ENCODE peak calls at places on chromosomes 13 and 19, in eight cellular contexts. One of them, this sample, is unnamed.

GRCh38 chr19:58516246-58516836 is 3.3 kb downstream of the ZBTB45 start:
- DNase-seq in IMR-90: no peak
- DNase-seq in A549: no peak
- DNase-seq in endothelial cell: no peak
- DNase-seq in breast epithelium: no peak
- DNase-seq in activated T-cell treated with anti-CD3 and anti-CD28 coated beads, Interleukin-2, amount 50 U/mL, for 1 hour: no peak
- DNase-seq in C1 segment of cervical spinal cord: no peak
- DNase-seq in hepatocyte: no peak
- DNase-seq in this sample: no peak

GRCh38 chr13:79593611-79594275 is 112.8 kb downstream of the NDFIP2 start:
- DNase-seq in IMR-90: peak; percentile 11
- DNase-seq in A549: no peak
- DNase-seq in endothelial cell: no peak
- DNase-seq in breast epithelium: no peak
- DNase-seq in activated T-cell treated with anti-CD3 and anti-CD28 coated beads, Interleukin-2, amount 50 U/mL, for 1 hour: no peak
- DNase-seq in C1 segment of cervical spinal cord: no peak
- DNase-seq in hepatocyte: no peak
- DNase-seq in this sample: no peak

GRCh38 chr13:32645854-32646253 is 59.6 kb downstream of the PDS5B start:
- DNase-seq in IMR-90: no peak
- DNase-seq in A549: no peak
- DNase-seq in endothelial cell: no peak
- DNase-seq in breast epithelium: no peak
- DNase-seq in activated T-cell treated with anti-CD3 and anti-CD28 coated beads, Interleukin-2, amount 50 U/mL, for 1 hour: no peak
- DNase-seq in C1 segment of cervical spinal cord: no peak
- DNase-seq in hepatocyte: no peak
- DNase-seq in this sample: no peak

GRCh38 chr13:47008318-47008717 is 111.5 kb upstream of the HTR2A start:
- DNase-seq in IMR-90: no peak
- DNase-seq in A549: no peak
- DNase-seq in endothelial cell: no peak
- DNase-seq in breast epithelium: no peak
- DNase-seq in activated T-cell treated with anti-CD3 and anti-CD28 coated beads, Interleukin-2, amount 50 U/mL, for 1 hour: no peak
- DNase-seq in C1 segment of cervical spinal cord: no peak
- DNase-seq in hepatocyte: no peak
- DNase-seq in this sample: no peak

GRCh38 chr19:1254081-1254527 is 5.7 kb downstream of the MIDN start:
- DNase-seq in IMR-90: no peak
- DNase-seq in A549: no peak
- DNase-seq in endothelial cell: no peak
- DNase-seq in breast epithelium: no peak
- DNase-seq in activated T-cell treated with anti-CD3 and anti-CD28 coated beads, Interleukin-2, amount 50 U/mL, for 1 hour: no peak
- DNase-seq in C1 segment of cervical spinal cord: no peak
- DNase-seq in hepatocyte: no peak
- DNase-seq in this sample: no peak

GRCh38 chr19:31444931-31445330 is 95.7 kb upstream of the TSHZ3 start:
- DNase-seq in IMR-90: no peak
- DNase-seq in A549: no peak
- DNase-seq in endothelial cell: no peak
- DNase-seq in breast epithelium: no peak
- DNase-seq in activated T-cell treated with anti-CD3 and anti-CD28 coated beads, Interleukin-2, amount 50 U/mL, for 1 hour: no peak
- DNase-seq in C1 segment of cervical spinal cord: no peak
- DNase-seq in hepatocyte: no peak
- DNase-seq in this sample: no peak

GRCh38 chr13:50026788-50027473 is 11.7 kb downstream of the KCNRG start:
- DNase-seq in IMR-90: no peak
- DNase-seq in A549: no peak
- DNase-seq in endothelial cell: no peak
- DNase-seq in breast epithelium: no peak
- DNase-seq in activated T-cell treated with anti-CD3 and anti-CD28 coated beads, Interleukin-2, amount 50 U/mL, for 1 hour: no peak
- DNase-seq in C1 segment of cervical spinal cord: no peak
- DNase-seq in hepatocyte: no peak
- DNase-seq in this sample: no peak

GRCh38 chr19:50896591-50897190 is 14.5 kb downstream of the KLK4 start:
- DNase-seq in IMR-90: peak; percentile 65
- DNase-seq in A549: no peak
- DNase-seq in endothelial cell: no peak
- DNase-seq in breast epithelium: no peak
- DNase-seq in activated T-cell treated with anti-CD3 and anti-CD28 coated beads, Interleukin-2, amount 50 U/mL, for 1 hour: no peak
- DNase-seq in C1 segment of cervical spinal cord: no peak
- DNase-seq in hepatocyte: peak; percentile 42
- DNase-seq in this sample: no peak

GRCh38 chr13:99267927-99268326 is 9.7 kb upstream of the GPR18 start:
- DNase-seq in IMR-90: no peak
- DNase-seq in A549: no peak
- DNase-seq in endothelial cell: no peak
- DNase-seq in breast epithelium: no peak
- DNase-seq in activated T-cell treated with anti-CD3 and anti-CD28 coated beads, Interleukin-2, amount 50 U/mL, for 1 hour: no peak
- DNase-seq in C1 segment of cervical spinal cord: no peak
- DNase-seq in hepatocyte: no peak
- DNase-seq in this sample: no peak

GRCh38 chr13:72788831-72789230 is 6.9 kb downstream of the PIBF1 start:
- DNase-seq in IMR-90: no peak
- DNase-seq in A549: no peak
- DNase-seq in endothelial cell: no peak
- DNase-seq in breast epithelium: no peak
- DNase-seq in activated T-cell treated with anti-CD3 and anti-CD28 coated beads, Interleukin-2, amount 50 U/mL, for 1 hour: no peak
- DNase-seq in C1 segment of cervical spinal cord: no peak
- DNase-seq in hepatocyte: no peak
- DNase-seq in this sample: no peak

This sample was measured in iPS-NIHi11.